ENCODE peak calls at places on chromosomes 2 and 18, in four cellular contexts. J, L, Y and H are unnamed samples.

GRCh38 chr2:150234787-150235512 is 252.5 kb downstream of the RND3 start:
- DNase-seq in Y (peak), L (no peak), J (peak), H (peak)

GRCh38 chr2:218781691-218782528 is at the start of gene CYP27A1:
- DNase-seq in Y (peak), L (peak), J (peak), H (no peak)

GRCh38 chr2:146385031-146385430 is 1459.8 kb upstream of the ACVR2A start:
- DNase-seq in L (no peak), J (no peak), Y (no peak), H (no peak)

GRCh38 chr2:221527759-221528444 is 44.2 kb downstream of the EPHA4 start:
- DNase-seq in L (no peak), Y (peak), J (peak), H (no peak)

GRCh38 chr2:47525167-47525566 is 122.2 kb downstream of the MSH2 start:
- DNase-seq in Y (no peak), L (no peak), J (no peak), H (no peak)

GRCh38 chr2:238955648-238956531 is 108.0 kb downstream of the TWIST2 start:
- DNase-seq in J (peak), L (no peak), Y (peak), H (peak)

GRCh38 chr2:201432551-201433388 is 18.5 kb downstream of the TRAK2 start:
- DNase-seq in L (no peak), Y (peak), J (peak), H (peak)

GRCh38 chr18:79866889-79867574 is 69.3 kb downstream of the KCNG2 start:
- DNase-seq in Y (peak), L (no peak), J (no peak), H (peak)

GRCh38 chr2:26178746-26179436 is 6.0 kb downstream of the GAREM2 start:
- DNase-seq in J (peak), L (peak), Y (no peak), H (no peak)

GRCh38 chr2:69466728-69467127 is 29.5 kb upstream of the NFU1 start:
- DNase-seq in Y (peak), L (no peak), J (no peak), H (peak)

GRCh38 chr2:206296128-206296527 is 21.7 kb downstream of the ZDBF2 start:
- DNase-seq in Y (peak), J (peak), L (no peak), H (peak)

GRCh38 chr2:238152811-238153688 is 5.7 kb upstream of the ERFE start:
- DNase-seq in J (no peak), Y (no peak), L (peak), H (no peak)

GRCh38 chr18:55302337-55302833 is 285.6 kb downstream of the TCF4 start:
- DNase-seq in J (no peak), Y (peak), L (no peak), H (no peak)

GRCh38 chr2:17506736-17507616 is 11.3 kb downstream of the RAD51AP2 start:
- DNase-seq in J (no peak), L (no peak), Y (peak), H (no peak)

GRCh38 chr2:8636041-8636491 is 45.8 kb upstream of the ID2 start:
- DNase-seq in J (no peak), L (no peak), Y (peak), H (no peak)

GRCh38 chr2:126909781-126910180 is 11.1 kb downstream of the TEX51 start:
- DNase-seq in Y (no peak), L (no peak), J (no peak), H (no peak)

GRCh38 chr2:164061129-164061746 is 325.4 kb upstream of the FIGN start:
- DNase-seq in L (no peak), J (peak), Y (peak), H (peak)

GRCh38 chr2:88452980-88453582 is 588 bp upstream of the FOXI3 start:
- DNase-seq in Y (peak), L (no peak), J (peak), H (peak)

GRCh38 chr2:180969124-180969523 is 11.3 kb upstream of the UBE2E3 start:
- DNase-seq in Y (peak), J (no peak), L (no peak), H (no peak)

GRCh38 chr2:65055427-65056214 is 595 bp upstream of the CEP68 start:
- DNase-seq in Y (no peak), J (no peak), L (no peak), H (no peak)

GRCh38 chr2:102070058-102070642 is 72.4 kb upstream of the IL1R1 start:
- DNase-seq in L (peak), J (no peak), Y (peak), H (peak)
- TF ChIP-seq CTCF in L (no peak), J (no peak), Y (peak), H (peak)

GRCh38 chr2:172198361-172198760 is 95.7 kb upstream of the DLX2 start:
- DNase-seq in Y (no peak), L (no peak), J (no peak), H (no peak)
- H3K27ac ChIP-seq in Y (no peak), L (no peak), J (no peak), H (no peak)

GRCh38 chr18:47246027-47246971 is 5.2 kb downstream of the SKOR2 start:
- DNase-seq in L (no peak), Y (no peak), J (no peak), H (no peak)
- H3K4me3 ChIP-seq in L (no peak), Y (no peak), J (no peak), H (no peak)

GRCh38 chr2:128259585-128259984 is 59.1 kb downstream of the HS6ST1 start:
- DNase-seq in J (no peak), L (no peak), Y (no peak), H (no peak)
- TF ChIP-seq CTCF in J (no peak), L (no peak), Y (no peak), H (no peak)

GRCh38 chr2:117770696-117771095 is 43.8 kb upstream of the DDX18 start:
- DNase-seq in L (no peak), Y (no peak), J (no peak), H (no peak)

GRCh38 chr2:117771969-117772630 is 42.4 kb upstream of the DDX18 start:
- DNase-seq in Y (peak), L (no peak), J (peak), H (no peak)

GRCh38 chr2:117776888-117777287 is 37.6 kb upstream of the DDX18 start:
- DNase-seq in L (no peak), Y (no peak), J (no peak), H (no peak)

GRCh38 chr2:117775820-117776219 is 38.7 kb upstream of the DDX18 start:
- DNase-seq in Y (no peak), J (no peak), L (no peak), H (no peak)

DNA sequence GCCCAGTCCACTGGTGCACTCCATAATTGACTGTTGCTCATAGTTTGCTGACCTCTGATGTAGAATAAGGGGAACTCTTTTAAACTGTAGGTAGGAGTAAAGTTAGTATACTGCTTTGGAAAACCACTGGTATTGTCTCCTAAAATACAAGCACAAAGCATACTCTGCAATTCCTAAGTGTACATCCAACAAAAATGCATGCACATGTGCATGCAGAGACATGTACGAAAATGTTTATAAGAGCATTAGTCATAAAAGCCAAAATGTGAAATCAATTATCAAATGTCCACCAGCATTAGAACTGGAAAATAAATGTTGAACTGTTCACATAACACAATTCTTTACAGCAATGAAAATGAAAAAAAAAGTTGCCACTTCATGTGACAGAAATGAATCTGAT is 39.8 kb upstream of the DDX18 start:
- DNase-seq in J (no peak), Y (no peak), L (no peak), H (no peak)
- H3K27ac ChIP-seq in J (no peak), Y (no peak), L (no peak), H (no peak)

GRCh38 chr2:54726431-54726830 is 3.0 kb downstream of the EML6 start:
- DNase-seq in L (no peak), Y (no peak), J (no peak), H (no peak)
- H3K4me3 ChIP-seq in L (no peak), Y (no peak), J (no peak), H (no peak)

GRCh38 chr2:137888845-137889244 is 75.4 kb upstream of the HNMT start:
- DNase-seq in J (peak), L (no peak), Y (peak), H (peak)
- TF ChIP-seq CTCF in J (peak), L (peak), Y (peak), H (peak)